ENCODE peak calls at places on chromosomes 1 and 21, in eight cellular contexts. One of them, this sample, is unnamed.

GRCh38 chr1:83090195-83090594 is 908.7 kb downstream of the TTLL7 start:
- DNase-seq in H7: no peak
- DNase-seq in stomach: no peak
- DNase-seq in colonic mucosa: no peak
- DNase-seq in stimulated activated CD4-positive, alpha-beta T cell treated with anti-CD3 and anti-CD28 coated beads, Interleukin-12 subunit alpha, Interleukin-12 subunit beta, amount 100 ng/mL, for 4 hours: no peak
- DNase-seq in cardiac fibroblast: no peak
- DNase-seq in stimulated activated CD8-positive, alpha-beta memory T cell treated with anti-CD3 and anti-CD28 coated beads, Interleukin-4, amount 100 ng/mL, for 4 hours: no peak
- DNase-seq in epithelial cell of esophagus: peak
- DNase-seq in this sample: no peak

GRCh38 chr1:234924450-234925355 is 203.9 kb downstream of the TOMM20 start:
- DNase-seq in H7: no peak
- DNase-seq in stomach: no peak
- DNase-seq in colonic mucosa: no peak
- DNase-seq in stimulated activated CD4-positive, alpha-beta T cell treated with anti-CD3 and anti-CD28 coated beads, Interleukin-12 subunit alpha, Interleukin-12 subunit beta, amount 100 ng/mL, for 4 hours: no peak
- DNase-seq in cardiac fibroblast: peak
- DNase-seq in stimulated activated CD8-positive, alpha-beta memory T cell treated with anti-CD3 and anti-CD28 coated beads, Interleukin-4, amount 100 ng/mL, for 4 hours: no peak
- DNase-seq in epithelial cell of esophagus: no peak
- DNase-seq in this sample: no peak

GRCh38 chr1:8077120-8077573 is 51.0 kb upstream of the ERRFI1 start:
- DNase-seq in H7: peak
- DNase-seq in stomach: peak
- DNase-seq in colonic mucosa: peak
- DNase-seq in stimulated activated CD4-positive, alpha-beta T cell treated with anti-CD3 and anti-CD28 coated beads, Interleukin-12 subunit alpha, Interleukin-12 subunit beta, amount 100 ng/mL, for 4 hours: no peak
- DNase-seq in cardiac fibroblast: peak
- DNase-seq in stimulated activated CD8-positive, alpha-beta memory T cell treated with anti-CD3 and anti-CD28 coated beads, Interleukin-4, amount 100 ng/mL, for 4 hours: no peak
- DNase-seq in epithelial cell of esophagus: peak
- DNase-seq in this sample: no peak

GRCh38 chr21:45993210-45994085 is 11.9 kb downstream of the COL6A1 start:
- DNase-seq in H7: no peak
- DNase-seq in stomach: no peak
- DNase-seq in colonic mucosa: peak
- DNase-seq in stimulated activated CD4-positive, alpha-beta T cell treated with anti-CD3 and anti-CD28 coated beads, Interleukin-12 subunit alpha, Interleukin-12 subunit beta, amount 100 ng/mL, for 4 hours: no peak
- DNase-seq in cardiac fibroblast: no peak
- DNase-seq in stimulated activated CD8-positive, alpha-beta memory T cell treated with anti-CD3 and anti-CD28 coated beads, Interleukin-4, amount 100 ng/mL, for 4 hours: no peak
- DNase-seq in epithelial cell of esophagus: no peak
- DNase-seq in this sample: no peak

GRCh38 chr1:75130312-75130677 is 3.9 kb upstream of the LHX8 start:
- DNase-seq in H7: peak
- DNase-seq in stomach: no peak
- DNase-seq in colonic mucosa: no peak
- DNase-seq in stimulated activated CD4-positive, alpha-beta T cell treated with anti-CD3 and anti-CD28 coated beads, Interleukin-12 subunit alpha, Interleukin-12 subunit beta, amount 100 ng/mL, for 4 hours: no peak
- DNase-seq in cardiac fibroblast: no peak
- DNase-seq in stimulated activated CD8-positive, alpha-beta memory T cell treated with anti-CD3 and anti-CD28 coated beads, Interleukin-4, amount 100 ng/mL, for 4 hours: no peak
- DNase-seq in epithelial cell of esophagus: no peak
- DNase-seq in this sample: no peak

GRCh38 chr1:183840140-183840539 is 35.2 kb downstream of the RGL1 start:
- DNase-seq in H7: no peak
- DNase-seq in stomach: no peak
- DNase-seq in colonic mucosa: no peak
- DNase-seq in stimulated activated CD4-positive, alpha-beta T cell treated with anti-CD3 and anti-CD28 coated beads, Interleukin-12 subunit alpha, Interleukin-12 subunit beta, amount 100 ng/mL, for 4 hours: no peak
- DNase-seq in cardiac fibroblast: peak
- DNase-seq in stimulated activated CD8-positive, alpha-beta memory T cell treated with anti-CD3 and anti-CD28 coated beads, Interleukin-4, amount 100 ng/mL, for 4 hours: no peak
- DNase-seq in epithelial cell of esophagus: peak
- DNase-seq in this sample: no peak

GRCh38 chr1:202654079-202654478 is 56.2 kb downstream of the SYT2 start:
- DNase-seq in H7: no peak
- DNase-seq in stomach: no peak
- DNase-seq in colonic mucosa: no peak
- DNase-seq in stimulated activated CD4-positive, alpha-beta T cell treated with anti-CD3 and anti-CD28 coated beads, Interleukin-12 subunit alpha, Interleukin-12 subunit beta, amount 100 ng/mL, for 4 hours: no peak
- DNase-seq in cardiac fibroblast: no peak
- DNase-seq in stimulated activated CD8-positive, alpha-beta memory T cell treated with anti-CD3 and anti-CD28 coated beads, Interleukin-4, amount 100 ng/mL, for 4 hours: no peak
- DNase-seq in epithelial cell of esophagus: no peak
- DNase-seq in this sample: no peak

GRCh38 chr1:21586926-21587601 is 77.8 kb downstream of the ALPL start:
- DNase-seq in H7: peak
- DNase-seq in stomach: peak
- DNase-seq in colonic mucosa: no peak
- DNase-seq in stimulated activated CD4-positive, alpha-beta T cell treated with anti-CD3 and anti-CD28 coated beads, Interleukin-12 subunit alpha, Interleukin-12 subunit beta, amount 100 ng/mL, for 4 hours: no peak
- DNase-seq in cardiac fibroblast: peak
- DNase-seq in stimulated activated CD8-positive, alpha-beta memory T cell treated with anti-CD3 and anti-CD28 coated beads, Interleukin-4, amount 100 ng/mL, for 4 hours: no peak
- DNase-seq in epithelial cell of esophagus: peak
- DNase-seq in this sample: no peak